ENCODE peak calls at places on chromosome X, in five cellular contexts. X, O, V, F and P are unnamed samples.

GRCh38 chrX:11401966-11402365 is 108.8 kb downstream of the AMELX start:
- DNase-seq in X (no peak), O (no peak), V (no peak), F (no peak), P (no peak)

GRCh38 chrX:107894038-107894437 is 68.4 kb downstream of the MID2 start:
- DNase-seq in X (peak), O (peak), V (no peak), F (peak), P (peak)

GRCh38 chrX:145751943-145752342 is 65.7 kb upstream of the SLITRK2 start:
- DNase-seq in X (peak), O (no peak), V (no peak), F (no peak), P (no peak)

GRCh38 chrX:65035451-65035779 is 59.2 kb upstream of the ZC4H2 start:
- DNase-seq in X (peak), O (peak), V (peak), F (no peak), P (peak)

GRCh38 chrX:2817036-2817435 is 11.7 kb upstream of the GYG2 start:
- DNase-seq in X (no peak), O (no peak), V (no peak), F (no peak), P (no peak)

GRCh38 chrX:103630171-103630511 is 1.4 kb downstream of the TCEAL1 start:
- DNase-seq in X (no peak), O (no peak), V (no peak), F (no peak), P (no peak)

GRCh38 chrX:72018277-72019112 is 107.8 kb downstream of the NHSL2 start:
- DNase-seq in X (peak), O (peak), V (peak), F (peak), P (peak)

GRCh38 chrX:1464282-1465131 is 11.8 kb upstream of the ASMTL start:
- DNase-seq in X (no peak), O (no peak), V (no peak), F (no peak), P (no peak)

GRCh38 chrX:7852166-7852565 is 9.2 kb downstream of the VCX start:
- DNase-seq in X (no peak), O (no peak), V (no peak), F (no peak), P (no peak)

GRCh38 chrX:78314561-78314960 is 12.8 kb downstream of the CYSLTR1 start:
- DNase-seq in X (no peak), O (no peak), V (no peak), F (no peak), P (no peak)

GRCh38 chrX:135923353-135923752 is 29.8 kb downstream of the SAGE1 start:
- DNase-seq in X (no peak), O (no peak), V (no peak), F (no peak), P (peak)

GRCh38 chrX:65508851-65509250 is 25.7 kb downstream of the LAS1L start:
- DNase-seq in X (no peak), O (peak), V (no peak), F (no peak), P (no peak)

GRCh38 chrX:66053414-66053813 is 13.5 kb upstream of the VSIG4 start:
- DNase-seq in X (no peak), O (no peak), V (no peak), F (no peak), P (no peak)

GRCh38 chrX:123481908-123482873 is 250.7 kb downstream of the THOC2 start:
- DNase-seq in X (peak), O (no peak), V (no peak), F (no peak), P (no peak)

GRCh38 chrX:110214684-110215083 is 103.2 kb downstream of the AMMECR1 start:
- DNase-seq in X (no peak), O (no peak), V (no peak), F (no peak), P (no peak)

GRCh38 chrX:106894392-106894909 is 8.7 kb downstream of the RIPPLY1 start:
- DNase-seq in X (peak), O (peak), V (peak), F (peak), P (peak)

GRCh38 chrX:71955530-71956120 is 45.0 kb downstream of the NHSL2 start:
- DNase-seq in X (no peak), O (no peak), V (no peak), F (no peak), P (no peak)

GRCh38 chrX:110146521-110146920 is 143.6 kb downstream of the TMEM164 start:
- DNase-seq in X (peak), O (peak), V (no peak), F (no peak), P (peak)

GRCh38 chrX:105331244-105331643 is 110.8 kb upstream of the TEX13A start:
- DNase-seq in X (no peak), O (no peak), V (no peak), F (no peak), P (no peak)

GRCh38 chrX:28609003-28609402 is 21.8 kb downstream of the IL1RAPL1 start:
- DNase-seq in X (no peak), O (no peak), V (no peak), F (no peak), P (no peak)

GRCh38 chrX:68574240-68574639 is 73.2 kb upstream of the STARD8 start:
- DNase-seq in X (no peak), O (no peak), V (no peak), F (no peak), P (no peak)

GRCh38 chrX:131633285-131633917 is 89.5 kb downstream of the OR13H1 start:
- DNase-seq in X (peak), O (peak), V (no peak), F (peak), P (peak)

GRCh38 chrX:11328134-11328533 is 34.9 kb downstream of the AMELX start:
- DNase-seq in X (no peak), O (no peak), V (no peak), F (no peak), P (no peak)

GRCh38 chrX:151393514-151393913 is 3.5 kb upstream of the VMA21 start:
- DNase-seq in X (no peak), O (no peak), V (no peak), F (no peak), P (peak)

GRCh38 chrX:96102997-96103396 is 581.6 kb upstream of the DIAPH2 start:
- DNase-seq in X (no peak), O (no peak), V (no peak), F (no peak), P (no peak)

GRCh38 chrX:40146471-40147398 is 49.0 kb upstream of the BCOR start:
- DNase-seq in X (peak), O (peak), V (no peak), F (peak), P (peak)

GRCh38 chrX:67780694-67781109 is 236.9 kb downstream of the AR start:
- DNase-seq in X (peak), O (no peak), V (peak), F (no peak), P (no peak)

GRCh38 chrX:108735087-108735679 is 1.2 kb downstream of the IRS4 start:
- DNase-seq in X (no peak), O (no peak), V (no peak), F (no peak), P (peak)

GRCh38 chrX:15797707-15798106 is 7.4 kb downstream of the ZRSR2 start:
- DNase-seq in X (no peak), O (no peak), V (no peak), F (no peak), P (no peak)